ENCODE peak calls at places on chromosomes 12 and 14, in seven cellular contexts. J is GM12892, B is K562, R is HepG2, I is GM12878, M is H1, K is SK-N-SH. D is an unnamed sample.

GRCh38 chr14:105525861-105526780 is at the start of gene TMEM121:
- DNase-seq in J (no peak), B (peak), R (no peak), I (no peak), M (peak), K (peak), D (no peak)

GRCh38 chr12:104457746-104458644 is 1.2 kb downstream of the CHST11 start:
- DNase-seq in J (peak), B (peak), R (no peak), I (no peak), M (peak), K (peak), D (peak)

GRCh38 chr12:89709994-89710872 is 1.6 kb upstream of the ATP2B1 start:
- DNase-seq in J (no peak), B (no peak), R (no peak), I (no peak), M (peak), K (no peak), D (no peak)

GRCh38 chr12:49037947-49038237 is 19.3 kb upstream of the PRKAG1 start:
- DNase-seq in J (no peak), B (no peak), R (no peak), I (no peak), M (no peak), K (no peak), D (no peak)

GRCh38 chr12:49369723-49370145 is 2.5 kb downstream of the SPATS2 start:
- DNase-seq in J (peak), B (peak), R (peak), I (peak), M (no peak), K (peak), D (no peak)

GRCh38 chr12:31323466-31324115 is 2.4 kb downstream of the SINHCAF start:
- DNase-seq in J (peak), B (peak), R (no peak), I (no peak), M (peak), K (no peak), D (peak)

GRCh38 chr14:105025429-105025828 is 4.5 kb upstream of the CDCA4 start:
- DNase-seq in J (no peak), B (no peak), R (no peak), I (no peak), M (no peak), K (no peak), D (no peak)

GRCh38 chr14:23094666-23095195 is at the start of gene ACIN1:
- DNase-seq in J (peak), B (peak), R (peak), I (peak), M (peak), K (peak), D (peak)

GRCh38 chr12:124457287-124458219 is 109.9 kb downstream of the NCOR2 start:
- DNase-seq in J (peak), B (no peak), R (no peak), I (no peak), M (no peak), K (no peak), D (peak)

GRCh38 chr12:33752854-33753253 is 269.4 kb upstream of the ALG10 start:
- DNase-seq in J (no peak), B (peak), R (no peak), I (no peak), M (no peak), K (no peak), D (no peak)

GRCh38 chr12:112130461-112130998 is 5.2 kb downstream of the TRAFD1 start:
- DNase-seq in J (no peak), B (no peak), R (no peak), I (peak), M (no peak), K (no peak), D (no peak)

GRCh38 chr12:97557116-97557515 is 94.5 kb downstream of the RMST start:
- DNase-seq in J (no peak), B (no peak), R (no peak), I (no peak), M (no peak), K (no peak), D (no peak)

GRCh38 chr14:61179776-61180398 is 101.3 kb downstream of the TMEM30B start:
- DNase-seq in J (no peak), B (no peak), R (no peak), I (no peak), M (no peak), K (no peak), D (no peak)

GRCh38 chr14:69695664-69696527 is 71.0 kb upstream of the SRSF5 start:
- DNase-seq in J (no peak), B (peak), R (no peak), I (no peak), M (no peak), K (peak), D (no peak)

GRCh38 chr12:42660968-42661937 is 71.7 kb upstream of the PRICKLE1 start:
- DNase-seq in J (no peak), B (no peak), R (no peak), I (no peak), M (no peak), K (no peak), D (no peak)

GRCh38 chr12:45726594-45727300 is 2.8 kb upstream of the ARID2 start:
- DNase-seq in J (no peak), B (peak), R (peak), I (no peak), M (peak), K (peak), D (no peak)

GRCh38 chr12:74259199-74259598 is 278.4 kb upstream of the ATXN7L3B start:
- DNase-seq in J (no peak), B (no peak), R (no peak), I (no peak), M (no peak), K (no peak), D (no peak)

GRCh38 chr12:130444081-130444480 is 106.4 kb downstream of the PIWIL1 start:
- DNase-seq in J (no peak), B (no peak), R (no peak), I (no peak), M (no peak), K (no peak), D (no peak)

GRCh38 chr14:99512571-99513182 is 31.5 kb downstream of the CCNK start:
- DNase-seq in J (no peak), B (no peak), R (no peak), I (no peak), M (no peak), K (peak), D (no peak)

GRCh38 chr12:113161415-113162016 is 12.0 kb downstream of the CFAP73 start:
- DNase-seq in J (peak), B (peak), R (no peak), I (no peak), M (peak), K (peak), D (peak)

GRCh38 chr12:1523046-1523445 is 71.3 kb downstream of the FBXL14 start:
- DNase-seq in J (no peak), B (no peak), R (no peak), I (no peak), M (peak), K (no peak), D (no peak)

GRCh38 chr12:93243689-93244513 is 133.8 kb upstream of the NUDT4 start:
- DNase-seq in J (no peak), B (peak), R (peak), I (peak), M (no peak), K (peak), D (no peak)

GRCh38 chr12:114254998-114255397 is 150.9 kb downstream of the TBX5 start:
- DNase-seq in J (no peak), B (peak), R (no peak), I (no peak), M (no peak), K (no peak), D (no peak)

GRCh38 chr14:64464695-64465094 is 604 bp upstream of the AKAP5 start:
- DNase-seq in J (no peak), B (no peak), R (no peak), I (no peak), M (peak), K (no peak), D (no peak)

GRCh38 chr12:24494401-24494800 is 454.5 kb downstream of the BCAT1 start:
- DNase-seq in J (no peak), B (no peak), R (no peak), I (no peak), M (no peak), K (no peak), D (no peak)

GRCh38 chr14:67819563-67820411 is at the start of gene RAD51B:
- DNase-seq in J (peak), B (peak), R (peak), I (peak), M (peak), K (peak), D (peak)

GRCh38 chr14:79091381-79091963 is 921.3 kb downstream of the NRXN3 start:
- DNase-seq in J (no peak), B (no peak), R (no peak), I (no peak), M (no peak), K (no peak), D (no peak)

GRCh38 chr12:13044859-13045384 is 741 bp downstream of the FAM234B start:
- DNase-seq in J (no peak), B (no peak), R (no peak), I (no peak), M (no peak), K (no peak), D (no peak)

GRCh38 chr12:92094751-92095161 is 50.9 kb downstream of the BTG1 start:
- DNase-seq in J (no peak), B (no peak), R (no peak), I (no peak), M (no peak), K (no peak), D (no peak)

DNA sequence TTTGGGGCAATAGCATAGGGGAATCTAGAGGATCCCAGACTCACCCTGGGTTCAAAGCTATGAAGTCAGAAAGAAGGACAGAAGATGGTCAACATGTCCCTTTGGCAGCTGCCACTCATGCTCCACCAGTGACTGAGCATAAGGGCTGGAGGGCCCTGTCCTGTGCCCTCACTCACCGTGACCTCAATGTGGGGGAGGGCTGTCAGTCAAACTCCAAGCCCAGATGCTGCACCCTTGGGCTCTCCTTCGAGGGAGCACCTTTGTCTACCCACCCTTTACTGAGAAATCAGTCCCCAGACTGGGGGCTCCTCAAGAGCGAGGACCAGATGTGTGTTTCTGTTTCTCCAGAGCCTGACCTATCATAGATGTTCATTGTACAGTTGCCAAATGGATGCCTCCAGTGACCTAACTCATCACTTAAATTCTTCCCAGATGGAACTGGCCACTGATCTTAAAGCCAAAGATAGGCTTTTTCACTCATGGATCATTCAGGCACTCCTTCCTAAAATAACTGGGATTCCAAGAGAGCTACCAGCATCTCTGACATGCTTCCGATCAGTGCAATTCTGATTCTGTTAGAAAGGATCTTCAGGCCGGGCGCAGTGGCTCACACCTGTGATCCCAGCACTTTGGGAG is 27.2 kb upstream of the VSX2 start:
- DNase-seq in J (no peak), B (no peak), R (no peak), I (no peak), M (no peak), K (no peak), D (no peak)
- TF ChIP-seq TAF1 in J (no peak), B (no peak), R (no peak), I (no peak), M (no peak), K (no peak), D (no peak)

GRCh38 chr12:9669534-9669933 is at the start of gene CLEC2D:
- DNase-seq in J (no peak), B (no peak), R (no peak), I (peak), M (no peak), K (no peak), D (no peak)

GRCh38 chr12:9662488-9662887 is 7.0 kb upstream of the CLEC2D start:
- DNase-seq in J (no peak), B (no peak), R (no peak), I (no peak), M (no peak), K (no peak), D (no peak)

GRCh38 chr12:9669019-9669326 is 540 bp upstream of the CLEC2D start:
- DNase-seq in J (no peak), B (no peak), R (no peak), I (no peak), M (no peak), K (no peak), D (no peak)

GRCh38 chr12:9668141-9669018 is 1.1 kb upstream of the CLEC2D start:
- DNase-seq in J (no peak), B (no peak), R (no peak), I (no peak), M (no peak), K (no peak), D (no peak)

DNA sequence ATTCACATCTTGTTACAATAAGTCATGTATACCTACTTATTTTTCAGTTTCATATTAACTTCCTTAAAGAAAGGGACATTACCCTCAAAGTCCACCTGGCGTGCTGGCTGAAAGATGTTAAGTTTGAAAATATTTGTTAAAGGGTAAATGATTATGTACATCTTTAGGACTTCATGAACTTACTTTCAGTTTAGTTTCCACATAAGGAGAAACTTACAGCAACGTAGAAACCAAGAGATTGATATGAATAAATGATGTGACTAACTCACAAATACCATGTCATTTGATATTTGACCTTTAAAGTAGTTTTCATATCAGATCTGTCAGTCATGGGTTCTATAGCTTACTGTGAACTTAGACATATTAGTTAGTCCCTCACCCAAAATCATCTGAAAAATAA is 2.1 kb upstream of the CLEC2D start:
- DNase-seq in J (no peak), B (no peak), R (no peak), I (peak), M (no peak), K (no peak), D (no peak)
- TF ChIP-seq TAF1 in J (no peak), B (no peak), R (no peak), I (no peak), M (no peak), K (no peak), D (no peak)

DNA sequence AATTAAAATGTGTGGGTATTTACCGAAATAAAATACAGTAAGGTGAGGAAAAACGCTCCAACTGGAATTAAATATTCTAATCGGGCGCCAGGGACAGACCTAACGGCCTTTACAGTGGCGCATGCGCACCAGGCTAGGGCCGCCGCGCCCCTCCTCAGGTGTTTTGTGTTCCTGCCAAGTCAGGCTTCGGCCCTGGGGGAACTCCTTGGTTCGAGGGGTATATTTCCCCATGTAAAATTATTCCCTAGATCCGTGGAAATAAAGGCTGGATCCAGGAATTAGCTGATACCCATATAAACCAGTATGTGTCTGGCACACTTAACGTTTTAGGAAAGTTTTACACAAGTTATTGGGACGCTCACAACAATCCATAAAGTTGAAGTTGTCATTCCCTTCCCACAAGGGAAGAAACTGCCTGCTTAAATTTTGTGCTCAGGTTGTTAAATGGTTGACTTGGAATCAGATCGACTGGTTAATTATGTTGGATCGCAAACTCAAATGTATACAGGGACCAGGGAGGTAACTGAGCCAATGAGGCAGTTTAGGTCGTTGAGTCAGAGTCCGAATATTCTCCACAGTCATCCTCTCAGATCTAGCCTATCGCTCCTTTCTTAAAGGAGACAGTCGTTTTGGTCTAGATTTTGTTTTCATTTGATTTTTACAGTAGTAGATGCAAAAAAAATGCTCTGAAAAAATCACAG is 617 bp upstream of the ANAPC7 start:
- DNase-seq in J (peak), B (peak), R (peak), I (no peak), M (peak), K (peak), D (peak)
- TF ChIP-seq TAF1 in J (peak), B (no peak), R (no peak), I (peak), M (no peak), K (peak), D (no peak)

GRCh38 chr14:103186241-103186835 is 63.1 kb downstream of the TNFAIP2 start:
- DNase-seq in J (no peak), B (no peak), R (no peak), I (no peak), M (no peak), K (peak), D (no peak)

GRCh38 chr14:103187911-103188310 is 64.7 kb downstream of the TNFAIP2 start:
- DNase-seq in J (no peak), B (no peak), R (no peak), I (no peak), M (no peak), K (no peak), D (no peak)

GRCh38 chr14:103186894-103187586 is 63.8 kb downstream of the TNFAIP2 start:
- DNase-seq in J (no peak), B (no peak), R (peak), I (no peak), M (no peak), K (no peak), D (no peak)

GRCh38 chr14:103184046-103184445 is 60.8 kb downstream of the TNFAIP2 start:
- DNase-seq in J (no peak), B (no peak), R (no peak), I (no peak), M (no peak), K (no peak), D (no peak)

DNA sequence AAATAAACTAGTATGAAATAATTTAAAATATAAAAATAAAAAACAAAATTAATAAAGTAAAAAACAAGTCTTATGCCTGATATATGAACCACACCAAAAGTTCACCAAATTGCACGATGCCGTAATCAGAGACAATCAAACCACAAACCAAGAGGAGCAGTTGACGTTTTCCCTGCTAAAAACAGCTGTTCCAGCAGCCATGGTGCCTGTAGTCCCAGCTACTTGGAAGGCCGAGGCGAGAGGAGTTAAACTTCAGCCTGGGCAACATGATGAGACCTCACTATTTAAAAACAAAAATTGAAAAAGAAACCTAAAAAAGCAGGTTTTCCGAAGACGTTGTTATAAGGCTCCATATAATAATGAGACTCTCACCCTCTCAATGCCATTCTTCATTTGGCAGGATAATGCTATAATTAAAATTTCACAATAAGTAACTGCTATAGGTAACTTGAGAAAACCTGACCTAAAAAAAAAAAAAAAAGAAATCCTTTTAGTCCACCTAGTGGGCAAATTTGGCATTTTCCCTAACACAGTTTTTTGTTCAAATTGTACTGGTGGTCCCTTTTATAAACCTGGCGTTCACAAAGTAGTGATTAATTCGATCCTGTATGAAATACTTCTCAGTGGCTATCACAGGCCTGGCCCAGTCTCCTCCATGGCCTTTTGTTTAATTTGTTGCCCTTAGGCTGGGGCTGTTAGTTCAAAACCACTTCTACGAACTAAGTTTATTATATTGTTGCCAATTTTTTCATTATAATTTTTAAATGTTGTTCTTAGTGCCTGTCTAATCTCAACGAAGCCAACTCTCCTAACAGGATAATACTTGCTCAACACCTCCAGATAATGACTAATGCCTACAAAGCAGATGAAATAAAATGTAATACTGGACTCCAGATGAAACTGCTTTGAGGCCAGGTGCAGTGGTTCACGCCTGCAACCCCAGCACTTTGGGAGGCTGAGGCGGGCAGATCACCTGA is 62.1 kb downstream of the TNFAIP2 start:
- DNase-seq in J (no peak), B (no peak), R (peak), I (no peak), M (no peak), K (peak), D (no peak)
- TF ChIP-seq TAF1 in J (no peak), B (no peak), R (no peak), I (no peak), M (no peak), K (no peak), D (no peak)